ENCODE peak calls at places on chromosomes 6 and 20, in ten cellular contexts. T is HL-60, Q is A673, I is A549, J is heart left ventricle, W is astrocyte of the spinal cord, F is AG10803, K is H9, V is transverse colon, A is bronchial epithelial cell. O is an unnamed sample.

GRCh38 chr6:108780784-108781183 is 67.4 kb upstream of the ARMC2 start:
- DNase-seq in V (no peak), I (no peak), T (no peak), Q (no peak), A (no peak), K (no peak), J (no peak), F (no peak), W (no peak), O (no peak)

GRCh38 chr6:1771324-1771723 is 161.6 kb downstream of the FOXC1 start:
- DNase-seq in J (no peak), Q (peak; percentile 21), A (peak; percentile 90), K (no peak), T (no peak), V (no peak), I (no peak), F (peak; percentile 27), W (no peak), O (no peak)

GRCh38 chr6:170375661-170376060 is 69.1 kb downstream of the FAM120B start:
- DNase-seq in I (no peak), J (no peak), V (no peak), A (no peak), K (no peak), T (peak; percentile 24), W (no peak), F (no peak), Q (no peak), O (no peak)

GRCh38 chr6:68994561-68994960 is 359.5 kb downstream of the ADGRB3 start:
- DNase-seq in W (peak; percentile 18), J (no peak), F (no peak), T (no peak), K (no peak), A (no peak), Q (peak; percentile 33), V (no peak), I (no peak), O (peak; percentile 26)

GRCh38 chr6:31356216-31356945 is 598 bp downstream of the HLA-B start:
- DNase-seq in V (peak; percentile 64), A (no peak), T (peak; percentile 21), Q (peak; percentile 20), K (no peak), J (peak; percentile 43), W (no peak), F (peak; percentile 23), I (no peak), O (peak; percentile 19)

GRCh38 chr20:57426156-57426769 is 35.1 kb downstream of the RBM38 start:
- DNase-seq in K (no peak), F (no peak), J (no peak), I (no peak), V (no peak), A (no peak), Q (no peak), W (no peak), T (no peak), O (no peak)

GRCh38 chr6:136549359-136550044 is 720 bp downstream of the MAP7 start:
- DNase-seq in W (no peak), J (no peak), I (peak; percentile 49), A (peak; percentile 44), T (no peak), F (no peak), Q (no peak), K (peak; percentile 53), V (peak; percentile 32), O (no peak)

GRCh38 chr6:153843420-153843819 is 195.6 kb upstream of the OPRM1 start:
- DNase-seq in W (no peak), V (no peak), I (no peak), T (no peak), A (no peak), Q (no peak), K (no peak), F (no peak), J (no peak), O (no peak)

GRCh38 chr20:50475879-50476292 is 34.3 kb upstream of the PTPN1 start:
- DNase-seq in V (peak; percentile 74), I (peak; percentile 62), A (peak; percentile 59), K (no peak), W (peak; percentile 51), T (no peak), F (no peak), J (no peak), Q (no peak), O (peak; percentile 73)

GRCh38 chr6:14066782-14067406 is 50.7 kb upstream of the CD83 start:
- DNase-seq in T (peak; percentile 26), I (peak; percentile 65), W (peak; percentile 85), F (peak; percentile 78), V (no peak), K (no peak), Q (peak; percentile 84), A (peak; percentile 74), J (no peak), O (peak; percentile 87)

GRCh38 chr6:125821825-125822281 is 31.1 kb downstream of the NCOA7 start:
- DNase-seq in F (no peak), I (no peak), A (no peak), W (no peak), V (peak; percentile 59), K (no peak), J (no peak), Q (no peak), T (no peak), O (no peak)

GRCh38 chr20:38782275-38782674 is 23.2 kb upstream of the PPP1R16B start:
- DNase-seq in I (no peak), A (no peak), T (no peak), F (no peak), K (no peak), J (no peak), W (no peak), Q (no peak), V (no peak), O (no peak)

GRCh38 chr6:1575213-1576041 is 34.3 kb upstream of the FOXC1 start:
- DNase-seq in I (no peak), Q (no peak), V (no peak), W (peak; percentile 50), F (peak; percentile 8), T (no peak), A (no peak), K (no peak), J (peak; percentile 42), O (peak; percentile 62)

GRCh38 chr20:49985157-49985556 is 2.4 kb downstream of the SNAI1 start:
- DNase-seq in T (no peak), I (no peak), A (no peak), W (no peak), K (no peak), V (no peak), Q (no peak), J (no peak), F (no peak), O (no peak)

GRCh38 chr20:21125849-21126840 is at the start of gene KIZ:
- DNase-seq in T (peak; percentile 84), J (peak; percentile 97), V (peak; percentile 99), W (peak; percentile 96), Q (peak; percentile 94), I (peak; percentile 97), K (peak; percentile 96), A (peak; percentile 81), F (peak; percentile 95), O (peak; percentile 98)

GRCh38 chr20:8246701-8247100 is 114.6 kb downstream of the PLCB1 start:
- DNase-seq in T (no peak), J (no peak), W (no peak), F (no peak), A (no peak), K (no peak), I (no peak), Q (no peak), V (no peak), O (peak; percentile 37)

GRCh38 chr6:72218125-72218524 is 331.8 kb downstream of the RIMS1 start:
- DNase-seq in A (peak; percentile 17), W (peak; percentile 26), T (no peak), Q (peak; percentile 23), F (peak; percentile 20), K (peak; percentile 84), I (peak; percentile 37), V (no peak), J (no peak), O (peak; percentile 66)
- TF ChIP-seq CTCF in A (peak; percentile 51), W (peak; percentile 62), T (peak; percentile 0), Q (peak; percentile 46), F (peak; percentile 55), K (peak; percentile 74), I (no peak), V (no peak), J (no peak), O (peak; percentile 82)

DNA sequence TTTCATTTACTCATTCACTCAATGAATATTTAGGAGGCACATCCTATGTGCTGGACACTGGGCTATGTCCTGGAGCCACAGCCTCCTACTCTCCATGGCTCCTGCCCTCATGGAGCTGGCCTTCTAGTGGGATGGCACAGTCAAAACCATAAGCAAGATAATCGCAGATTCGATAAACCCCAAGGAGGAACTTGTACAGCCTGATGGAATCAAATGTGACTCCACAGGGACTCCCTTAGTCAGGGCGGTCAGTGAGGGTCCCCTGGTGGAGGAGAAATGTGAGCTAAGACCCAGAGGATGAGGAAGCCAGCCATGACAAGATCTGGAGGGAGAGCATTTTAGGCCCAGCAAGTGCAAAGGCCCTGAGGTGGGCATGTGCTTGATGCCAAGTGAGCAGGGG is 211.9 kb downstream of the PREX1 start:
- DNase-seq in J (no peak), Q (no peak), K (no peak), V (no peak), F (no peak), A (no peak), T (no peak), I (no peak), W (no peak), O (no peak)
- TF ChIP-seq CTCF in J (no peak), Q (no peak), K (no peak), V (no peak), F (no peak), A (no peak), T (no peak), I (no peak), W (no peak), O (no peak)

GRCh38 chr6:18121580-18122127 is 823 bp downstream of the NHLRC1 start:
- DNase-seq in W (no peak), A (no peak), V (no peak), T (no peak), F (no peak), K (peak; percentile 69), I (no peak), J (no peak), Q (peak; percentile 7), O (no peak)
- TF ChIP-seq CTCF in W (no peak), A (no peak), V (no peak), T (no peak), F (no peak), K (peak; percentile 66), I (no peak), J (no peak), Q (no peak), O (peak; percentile 30)

GRCh38 chr6:142543576-142543975 is 241.8 kb downstream of the ADGRG6 start:
- DNase-seq in I (no peak), T (no peak), K (no peak), J (no peak), V (no peak), W (no peak), Q (no peak), F (peak; percentile 39), A (no peak), O (no peak)

GRCh38 chr6:142534484-142534883 is 232.7 kb downstream of the ADGRG6 start:
- DNase-seq in K (no peak), A (no peak), I (no peak), Q (no peak), W (no peak), T (no peak), V (no peak), F (no peak), J (no peak), O (no peak)

GRCh38 chr6:142542704-142543233 is 241.0 kb downstream of the ADGRG6 start:
- DNase-seq in K (no peak), T (no peak), A (peak; percentile 70), Q (no peak), V (peak; percentile 25), J (no peak), W (peak; percentile 39), F (peak; percentile 76), I (peak; percentile 60), O (peak; percentile 76)

GRCh38 chr6:142537612-142538478 is 236.0 kb downstream of the ADGRG6 start:
- DNase-seq in Q (peak; percentile 73), T (no peak), K (peak; percentile 51), A (peak; percentile 32), J (no peak), W (no peak), F (peak; percentile 13), I (peak; percentile 48), V (no peak), O (peak; percentile 44)
- TF ChIP-seq CTCF in Q (peak; percentile 74), T (no peak), K (peak; percentile 81), A (peak; percentile 73), J (peak; percentile 15), W (peak; percentile 43), F (peak; percentile 49), I (peak; percentile 33), V (no peak), O (peak; percentile 69)